ENCODE peak calls at places on chromosomes 11 and 22, in eight cellular contexts. B is nucleus accumbens; R is Daoy; A is fibroblast of mammary gland; X is ACHN; E is pancreas; L is stimulated activated naive CD8-positive, alpha-beta T cell treated with anti-CD3 and anti-CD28 coated beads, Interleukin-15, amount 100 ng/mL, for 72 hours; W is A172. C is an unnamed sample.
A peak's percentile ranks its signal among the peaks of the same experiment; 100 is the strongest.

GRCh38 chr22:22079404-22080148 is 97.0 kb upstream of the TOP3B start:
- DNase-seq in R (no peak), A (no peak), B (no peak), X (no peak), E (no peak), W (no peak), L (no peak), C (no peak)

GRCh38 chr11:73372371-73372993 is 3.7 kb upstream of the RELT start:
- DNase-seq in L (no peak), W (peak; percentile 47), B (no peak), A (no peak), X (peak; percentile 55), E (no peak), R (peak; percentile 42), C (peak; percentile 21)

GRCh38 chr11:61482513-61482912 is 26.0 kb upstream of the LRRC10B start:
- DNase-seq in W (no peak), X (no peak), A (no peak), E (peak; percentile 68), L (peak; percentile 32), B (no peak), R (peak; percentile 44), C (no peak)

GRCh38 chr22:45376703-45377102 is 36.7 kb downstream of the SMC1B start:
- DNase-seq in E (no peak), R (no peak), A (peak; percentile 15), L (no peak), W (no peak), X (no peak), B (no peak), C (no peak)

GRCh38 chr22:43911351-43911750 is 12.3 kb upstream of the PNPLA3 start:
- DNase-seq in B (no peak), E (no peak), A (no peak), X (no peak), L (no peak), W (no peak), R (no peak), C (no peak)

GRCh38 chr11:12263141-12263693 is 114.2 kb upstream of the PARVA start:
- DNase-seq in B (no peak), W (no peak), E (no peak), X (no peak), L (no peak), R (no peak), A (no peak), C (no peak)

GRCh38 chr22:19374410-19374809 is 57.1 kb downstream of the HIRA start:
- DNase-seq in R (no peak), A (no peak), X (no peak), B (no peak), L (no peak), W (no peak), E (no peak), C (no peak)

GRCh38 chr11:83545494-83545893 is 259.3 kb upstream of the CCDC90B start:
- DNase-seq in E (no peak), R (no peak), X (no peak), A (no peak), B (no peak), W (no peak), L (no peak), C (no peak)

GRCh38 chr11:2256293-2256913 is 14.0 kb downstream of the ASCL2 start:
- DNase-seq in X (no peak), A (no peak), R (no peak), B (no peak), E (no peak), W (no peak), L (no peak), C (no peak)

GRCh38 chr11:65588199-65589054 is 7.2 kb downstream of the KCNK7 start:
- DNase-seq in W (no peak), X (peak; percentile 62), R (peak; percentile 62), B (no peak), E (peak; percentile 74), L (peak; percentile 90), A (peak; percentile 48), C (no peak)

GRCh38 chr11:64759131-64759721 is 548 bp downstream of the PYGM start:
- DNase-seq in A (no peak), B (no peak), L (no peak), W (no peak), R (no peak), X (no peak), E (peak; percentile 49), C (no peak)

GRCh38 chr11:97683733-97684132 is 1293.9 kb downstream of the JRKL start:
- DNase-seq in X (peak; percentile 37), R (no peak), A (no peak), E (no peak), W (peak; percentile 14), B (no peak), L (no peak), C (no peak)